ENCODE peak calls at places on chromosomes 6 and 20, in eight cellular contexts. One of them, this sample, is unnamed.
A peak's percentile ranks its signal among the peaks of the same experiment; 100 is the strongest.

GRCh38 chr6:80132942-80133517 is 26.6 kb downstream of the BCKDHB start:
- DNase-seq in smooth muscle cell of the brain vasculature: peak; percentile 55
- DNase-seq in EH: peak; percentile 68
- DNase-seq in T-helper 2 cell: peak; percentile 3
- DNase-seq in heart left ventricle: peak; percentile 43
- DNase-seq in GOT3: no peak
- DNase-seq in tibial nerve: peak; percentile 78
- DNase-seq in GM04504: peak; percentile 50
- DNase-seq in this sample: peak; percentile 75

GRCh38 chr6:150720774-150721233 is 121.1 kb downstream of the PLEKHG1 start:
- DNase-seq in smooth muscle cell of the brain vasculature: no peak
- DNase-seq in EH: no peak
- DNase-seq in T-helper 2 cell: no peak
- DNase-seq in heart left ventricle: no peak
- DNase-seq in GOT3: no peak
- DNase-seq in tibial nerve: no peak
- DNase-seq in GM04504: no peak
- DNase-seq in this sample: no peak

GRCh38 chr6:65248211-65248610 is 458.8 kb downstream of the EYS start:
- DNase-seq in smooth muscle cell of the brain vasculature: no peak
- DNase-seq in EH: no peak
- DNase-seq in T-helper 2 cell: no peak
- DNase-seq in heart left ventricle: no peak
- DNase-seq in GOT3: no peak
- DNase-seq in tibial nerve: no peak
- DNase-seq in GM04504: no peak
- DNase-seq in this sample: no peak

GRCh38 chr6:33718713-33719112 is 7.2 kb upstream of the UQCC2 start:
- DNase-seq in smooth muscle cell of the brain vasculature: no peak
- DNase-seq in EH: no peak
- DNase-seq in T-helper 2 cell: no peak
- DNase-seq in heart left ventricle: no peak
- DNase-seq in GOT3: no peak
- DNase-seq in tibial nerve: no peak
- DNase-seq in GM04504: no peak
- DNase-seq in this sample: no peak

GRCh38 chr20:58112017-58112781 is 116.3 kb downstream of the ANKRD60 start:
- DNase-seq in smooth muscle cell of the brain vasculature: no peak
- DNase-seq in EH: peak; percentile 62
- DNase-seq in T-helper 2 cell: no peak
- DNase-seq in heart left ventricle: no peak
- DNase-seq in GOT3: no peak
- DNase-seq in tibial nerve: no peak
- DNase-seq in GM04504: peak; percentile 31
- DNase-seq in this sample: peak; percentile 84

GRCh38 chr6:129069006-129069405 is 186.1 kb downstream of the LAMA2 start:
- DNase-seq in smooth muscle cell of the brain vasculature: no peak
- DNase-seq in EH: peak; percentile 2
- DNase-seq in T-helper 2 cell: no peak
- DNase-seq in heart left ventricle: no peak
- DNase-seq in GOT3: no peak
- DNase-seq in tibial nerve: no peak
- DNase-seq in GM04504: no peak
- DNase-seq in this sample: no peak

GRCh38 chr20:44641305-44641704 is 10.2 kb downstream of the ADA start:
- DNase-seq in smooth muscle cell of the brain vasculature: no peak
- DNase-seq in EH: no peak
- DNase-seq in T-helper 2 cell: no peak
- DNase-seq in heart left ventricle: no peak
- DNase-seq in GOT3: no peak
- DNase-seq in tibial nerve: no peak
- DNase-seq in GM04504: no peak
- DNase-seq in this sample: no peak

GRCh38 chr20:3744806-3745685 is 12.6 kb downstream of the HSPA12B start:
- DNase-seq in smooth muscle cell of the brain vasculature: no peak
- DNase-seq in EH: no peak
- DNase-seq in T-helper 2 cell: peak; percentile 74
- DNase-seq in heart left ventricle: peak; percentile 53
- DNase-seq in GOT3: no peak
- DNase-seq in tibial nerve: peak; percentile 49
- DNase-seq in GM04504: no peak
- DNase-seq in this sample: peak; percentile 35

GRCh38 chr6:5471637-5472430 is 210.5 kb downstream of the FARS2 start:
- DNase-seq in smooth muscle cell of the brain vasculature: no peak
- DNase-seq in EH: no peak
- DNase-seq in T-helper 2 cell: no peak
- DNase-seq in heart left ventricle: no peak
- DNase-seq in GOT3: no peak
- DNase-seq in tibial nerve: no peak
- DNase-seq in GM04504: no peak
- DNase-seq in this sample: no peak

GRCh38 chr6:6654599-6655575 is 66.4 kb downstream of the LY86 start:
- DNase-seq in smooth muscle cell of the brain vasculature: no peak
- DNase-seq in EH: peak; percentile 66
- DNase-seq in T-helper 2 cell: no peak
- DNase-seq in heart left ventricle: peak; percentile 71
- DNase-seq in GOT3: no peak
- DNase-seq in tibial nerve: no peak
- DNase-seq in GM04504: peak; percentile 15
- DNase-seq in this sample: no peak

GRCh38 chr6:56840467-56841371 is 114.2 kb upstream of the BEND6 start:
- DNase-seq in smooth muscle cell of the brain vasculature: no peak
- DNase-seq in EH: peak; percentile 84
- DNase-seq in T-helper 2 cell: no peak
- DNase-seq in heart left ventricle: no peak
- DNase-seq in GOT3: no peak
- DNase-seq in tibial nerve: no peak
- DNase-seq in GM04504: peak; percentile 61
- DNase-seq in this sample: peak; percentile 87

GRCh38 chr20:44110816-44111568 is 76.0 kb downstream of the JPH2 start:
- DNase-seq in smooth muscle cell of the brain vasculature: no peak
- DNase-seq in EH: no peak
- DNase-seq in T-helper 2 cell: no peak
- DNase-seq in heart left ventricle: no peak
- DNase-seq in GOT3: no peak
- DNase-seq in tibial nerve: no peak
- DNase-seq in GM04504: no peak
- DNase-seq in this sample: no peak